ENCODE peak calls at places on chromosome 16, in five cellular contexts. J is cardiac muscle cell, H is adrenal gland, C is prostate gland, B is esophagus squamous epithelium. M is an unnamed sample. For H3K4me1, the result is how much of the 10 kb centered on the place peaks cover.

GRCh38 chr16:30121741-30122620 is 1.0 kb downstream of the MAPK3 start:
- DNase-seq in J (peak), H (peak), C (no peak), B (no peak), M (peak)

GRCh38 chr16:3119701-3120408 is 7.5 kb downstream of the ZNF205 start:
- DNase-seq in J (no peak), H (no peak), C (no peak), B (no peak), M (no peak)

GRCh38 chr16:68802190-68802589 is 41.1 kb upstream of the TANGO6 start:
- DNase-seq in J (peak), H (no peak), C (no peak), B (no peak), M (no peak)

GRCh38 chr16:5634781-5635180 is 537.2 kb upstream of the EEF2KMT start:
- DNase-seq in J (no peak), H (no peak), C (no peak), B (no peak), M (no peak)

GRCh38 chr16:18969050-18969854 is 14.5 kb upstream of the TMC7 start:
- DNase-seq in J (peak), H (peak), C (peak), B (no peak), M (peak)

GRCh38 chr16:88766975-88767374 is 18.0 kb downstream of the PIEZO1 start:
- DNase-seq in J (no peak), H (no peak), C (no peak), B (no peak), M (no peak)

GRCh38 chr16:19595043-19595767 is 39.7 kb downstream of the VPS35L start:
- DNase-seq in J (peak), H (peak), C (no peak), B (no peak), M (no peak)

GRCh38 chr16:31700200-31700529 is 172.5 kb downstream of the AHSP start:
- DNase-seq in J (no peak), H (no peak), C (no peak), B (no peak), M (no peak)

GRCh38 chr16:65218348-65218747 is 96.5 kb upstream of the CDH11 start:
- DNase-seq in J (no peak), H (no peak), C (no peak), B (no peak), M (no peak)

GRCh38 chr16:23030001-23030400 is 119.3 kb downstream of the USP31 start:
- DNase-seq in J (no peak), H (no peak), C (no peak), B (no peak), M (no peak)

GRCh38 chr16:19361587-19361986 is 56.1 kb upstream of the TMC5 start:
- DNase-seq in J (no peak), H (no peak), C (no peak), B (no peak), M (no peak)

GRCh38 chr16:1620391-1620790 is 8.2 kb downstream of the CRAMP1 start:
- DNase-seq in J (no peak), H (no peak), C (no peak), B (no peak), M (no peak)

GRCh38 chr16:24409045-24409444 is 130.3 kb upstream of the RBBP6 start:
- DNase-seq in J (no peak), H (no peak), C (no peak), B (no peak), M (no peak)

GRCh38 chr16:15032547-15033308 is 23.1 kb downstream of the NTAN1 start:
- DNase-seq in J (peak), H (peak), C (no peak), B (no peak), M (no peak)

GRCh38 chr16:67530013-67530939 is 1.6 kb downstream of the RIPOR1 start:
- DNase-seq in J (peak), H (peak), C (peak), B (no peak), M (peak)

GRCh38 chr16:8655184-8655717 is 19.2 kb upstream of the ABAT start:
- DNase-seq in J (peak), H (peak), C (no peak), B (no peak), M (no peak)

GRCh38 chr16:733382-734207 is 6.7 kb downstream of the HAGHL start:
- DNase-seq in J (no peak), H (no peak), C (no peak), B (no peak), M (no peak)

GRCh38 chr16:60001523-60001922 is 1267.4 kb upstream of the GOT2 start:
- DNase-seq in J (no peak), H (no peak), C (no peak), B (no peak), M (no peak)

GRCh38 chr16:17921357-17921978 is 415.1 kb downstream of the NPIPA8 start:
- DNase-seq in J (no peak), H (peak), C (peak), B (no peak), M (no peak)

GRCh38 chr16:54135361-54136275 is 151.0 kb downstream of the IRX3 start:
- DNase-seq in J (peak), H (no peak), C (no peak), B (no peak), M (no peak)

GRCh38 chr16:20612551-20613470 is 36.6 kb upstream of the ACSM2B start:
- DNase-seq in J (peak), H (no peak), C (no peak), B (no peak), M (peak)

GRCh38 chr16:30535777-30536190 is 1.1 kb upstream of the ZNF747 start:
- DNase-seq in J (peak), H (peak), C (peak), B (no peak), M (peak)

GRCh38 chr16:89588413-89589109 is 13.0 kb downstream of the CPNE7 start:
- DNase-seq in J (no peak), H (no peak), C (no peak), B (no peak), M (no peak)

GRCh38 chr16:47140686-47141085 is 3.1 kb downstream of the NETO2 start:
- DNase-seq in J (no peak), H (no peak), C (no peak), B (no peak), M (no peak)

GRCh38 chr16:87076331-87076949 is 240.8 kb downstream of the C16orf95 start:
- DNase-seq in J (no peak), H (no peak), C (no peak), B (no peak), M (no peak)

GRCh38 chr16:67988675-67989074 is 8.4 kb upstream of the DPEP3 start:
- DNase-seq in J (no peak), H (no peak), C (no peak), B (no peak), M (no peak)

GRCh38 chr16:69613283-69614154 is 47.8 kb downstream of the NFAT5 start:
- DNase-seq in J (peak), H (no peak), C (peak), B (no peak), M (no peak)

GRCh38 chr16:23676924-23677480 is 1.7 kb upstream of the PLK1 start:
- DNase-seq in J (no peak), H (no peak), C (no peak), B (no peak), M (no peak)

GRCh38 chr16:77403732-77404131 is 31.1 kb downstream of the ADAMTS18 start:
- DNase-seq in J (no peak), H (no peak), C (no peak), B (no peak), M (no peak)

GRCh38 chr16:66858740-66859396 is 14.7 kb downstream of the CA7 start:
- DNase-seq in J (peak), H (peak), C (no peak), B (no peak), M (peak)

GRCh38 chr16:89525146-89525913 is 17.1 kb downstream of the SPG7 start:
- DNase-seq in J (no peak), H (no peak), C (no peak), B (no peak), M (peak)

GRCh38 chr16:83793179-83793578 is 14.6 kb upstream of the HSBP1 start:
- DNase-seq in J (no peak), H (no peak), C (peak), B (no peak), M (no peak)

GRCh38 chr16:66622863-66623262 is 18.4 kb downstream of the CMTM3 start:
- DNase-seq in J (peak), H (no peak), C (no peak), B (no peak), M (no peak)

GRCh38 chr16:58306327-58306726 is 11.5 kb upstream of the PRSS54 start:
- DNase-seq in J (peak), H (peak), C (no peak), B (no peak), M (no peak)

GRCh38 chr16:66262253-66263167 is 104.0 kb upstream of the CDH5 start:
- DNase-seq in J (peak), H (peak), C (no peak), B (no peak), M (peak)

GRCh38 chr16:27634781-27635180 is 84.8 kb downstream of the KATNIP start:
- DNase-seq in J (peak), H (no peak), C (no peak), B (no peak), M (no peak)

GRCh38 chr16:75188832-75189477 is 18.0 kb downstream of the CTRB2 start:
- DNase-seq in J (no peak), H (peak), C (no peak), B (no peak), M (no peak)

DNA sequence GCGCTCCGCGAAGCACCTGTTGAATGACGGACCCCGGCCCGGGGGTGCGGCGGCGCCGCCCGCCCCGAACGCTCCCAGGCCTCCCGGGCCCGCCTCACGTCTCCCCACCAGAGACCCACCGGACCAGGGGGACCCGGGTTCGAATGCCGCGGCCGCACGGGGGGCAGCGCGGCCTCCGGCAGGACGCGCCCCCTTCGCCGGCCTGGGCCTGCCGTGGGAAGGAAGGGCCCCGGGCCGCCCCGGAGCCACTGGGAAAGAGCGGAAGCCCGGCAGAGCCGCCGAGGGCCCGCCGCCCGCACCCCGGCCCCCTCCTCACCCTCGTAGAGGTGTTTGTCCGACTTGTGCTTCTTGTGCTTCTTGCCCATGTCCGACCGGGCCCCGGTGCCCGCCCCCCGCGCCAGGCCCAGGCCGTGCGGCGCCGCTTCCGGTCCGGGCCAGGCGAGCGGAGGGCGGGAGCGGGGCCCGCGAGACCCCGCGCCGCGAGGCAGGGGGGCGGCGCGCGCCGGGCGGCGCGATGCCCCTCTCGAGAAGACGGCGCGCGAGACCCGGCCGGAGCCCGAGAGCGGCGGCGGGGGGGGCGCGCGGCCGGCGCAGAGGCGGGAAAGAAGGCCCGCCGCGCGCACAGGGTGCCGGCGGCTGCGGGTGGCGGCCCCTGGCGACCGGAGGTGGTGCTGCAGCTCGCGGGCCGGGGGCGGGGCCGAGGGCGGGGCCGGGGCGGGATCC is at the start of gene BRD7:
- DNase-seq in J (peak), H (peak), C (peak), B (no peak), M (peak)
- TF ChIP-seq CTCF in J (peak), H (no peak), C (peak), B (no peak), M (peak)

DNA sequence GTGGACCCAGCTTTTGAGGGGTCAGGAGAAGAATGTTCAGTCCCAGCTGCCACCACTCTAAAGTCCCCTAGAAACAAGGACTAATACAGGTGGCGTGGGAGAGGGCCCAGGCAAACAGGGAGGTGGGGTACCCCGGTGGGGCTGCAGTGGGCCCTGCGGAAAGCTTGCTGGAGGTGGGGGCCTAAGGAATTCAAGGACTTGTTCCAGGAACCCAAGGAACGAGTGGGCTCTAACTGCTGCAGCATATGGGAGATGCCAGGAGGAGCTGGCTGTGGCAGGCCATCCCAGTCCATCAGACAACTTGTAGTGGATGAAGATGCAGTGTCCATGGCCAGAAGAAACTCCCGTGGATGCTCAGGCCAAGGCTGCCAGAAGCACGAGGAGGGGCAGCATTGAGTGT is 10.6 kb downstream of the SNX20 start:
- DNase-seq in J (no peak), H (no peak), C (no peak), B (no peak), M (no peak)
- H3K4me1 ChIP-seq in J (under half), H (under half), C (under half), B (under half), M (under half)

GRCh38 chr16:11395008-11395948 is 50.0 kb downstream of the RMI2 start:
- DNase-seq in J (no peak), H (no peak), C (peak), B (no peak), M (no peak)
- TF ChIP-seq CTCF in J (no peak), H (no peak), C (no peak), B (no peak), M (no peak)

GRCh38 chr16:57268804-57269800 is 15.4 kb downstream of the PLLP start:
- DNase-seq in J (peak), H (peak), C (no peak), B (no peak), M (peak)
- H3K4me1 ChIP-seq in J (under half), H (under half), C (under half), B (under half), M (under half)

GRCh38 chr16:71479420-71479819 is 9.7 kb downstream of the ZNF19 start:
- DNase-seq in J (peak), H (no peak), C (no peak), B (no peak), M (no peak)
- TF ChIP-seq CTCF in J (peak), H (peak), C (no peak), B (no peak), M (no peak)

GRCh38 chr16:85112364-85112763 is at the start of gene CIBAR2:
- DNase-seq in J (no peak), H (peak), C (no peak), B (no peak), M (no peak)

GRCh38 chr16:85111184-85111583 is 1.1 kb downstream of the CIBAR2 start:
- DNase-seq in J (no peak), H (no peak), C (no peak), B (no peak), M (no peak)

GRCh38 chr16:85113913-85114312 is 1.6 kb upstream of the CIBAR2 start:
- DNase-seq in J (no peak), H (no peak), C (no peak), B (no peak), M (no peak)

GRCh38 chr16:85114909-85115567 is 2.8 kb upstream of the CIBAR2 start:
- DNase-seq in J (peak), H (peak), C (peak), B (no peak), M (peak)

GRCh38 chr16:85113168-85113733 is 979 bp upstream of the CIBAR2 start:
- DNase-seq in J (no peak), H (no peak), C (no peak), B (no peak), M (no peak)
- H3K4me1 ChIP-seq in J (under half), H (under half), C (under half), B (under half), M (under half)

DNA sequence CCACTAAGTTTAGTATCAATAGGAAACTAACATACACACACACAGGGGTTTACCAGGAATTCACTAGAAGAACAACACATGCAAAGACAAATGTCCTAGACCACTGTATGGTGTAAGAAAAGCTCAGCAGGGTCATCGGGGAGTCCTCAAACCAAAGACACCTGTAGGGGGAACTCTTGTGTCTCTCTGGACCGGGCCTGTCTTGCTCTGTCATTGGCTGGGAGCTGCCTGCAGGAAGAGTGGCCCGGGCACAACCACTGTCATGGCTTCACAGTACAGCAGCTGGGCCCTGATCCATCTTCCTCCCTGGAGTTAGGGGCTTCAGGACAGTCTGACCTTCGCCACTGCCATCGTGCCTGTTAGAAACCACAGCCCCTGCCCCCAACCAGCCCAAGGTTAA is 263.6 kb upstream of the DYNLRB2 start:
- DNase-seq in J (no peak), H (no peak), C (no peak), B (no peak), M (no peak)
- TF ChIP-seq CTCF in J (no peak), H (no peak), C (no peak), B (no peak), M (no peak)

M was measured in psoas muscle.